ENCODE peak calls at places on chromosomes 5 and 9, in six cellular contexts. S, Q, P, N, A and E are unnamed samples.

GRCh38 chr9:26296910-26297309 is 595.7 kb downstream of the CAAP1 start:
- DNase-seq in S (peak), Q (peak), P (no peak), N (no peak), A (peak), E (no peak)

GRCh38 chr5:96079075-96079474 is 117.4 kb upstream of the ELL2 start:
- DNase-seq in S (peak), Q (peak), P (no peak), N (no peak), A (peak), E (no peak)

GRCh38 chr5:179221196-179221876 is 123.9 kb downstream of the ADAMTS2 start:
- DNase-seq in S (no peak), Q (no peak), P (no peak), N (no peak), A (no peak), E (no peak)

GRCh38 chr9:78669591-78669990 is 372.7 kb downstream of the PSAT1 start:
- DNase-seq in S (no peak), Q (no peak), P (no peak), N (no peak), A (no peak), E (no peak)

GRCh38 chr9:81389569-81389993 is 299.8 kb downstream of the TLE1 start:
- DNase-seq in S (peak), Q (peak), P (no peak), N (peak), A (peak), E (no peak)

GRCh38 chr9:102047549-102047948 is 309.1 kb upstream of the GRIN3A start:
- DNase-seq in S (no peak), Q (no peak), P (no peak), N (no peak), A (no peak), E (no peak)

GRCh38 chr9:135468866-135469521 is 10.6 kb upstream of the PPP1R26 start:
- DNase-seq in S (peak), Q (peak), P (peak), N (no peak), A (peak), E (no peak)

GRCh38 chr5:1808466-1808865 is 7.3 kb downstream of the NDUFS6 start:
- DNase-seq in S (peak), Q (peak), P (no peak), N (no peak), A (peak), E (no peak)

GRCh38 chr5:143641549-143641955 is 170.4 kb upstream of the HMHB1 start:
- DNase-seq in S (no peak), Q (no peak), P (peak), N (no peak), A (peak), E (no peak)

GRCh38 chr5:125140220-125140619 is 393.8 kb upstream of the ZNF608 start:
- DNase-seq in S (no peak), Q (no peak), P (no peak), N (no peak), A (peak), E (no peak)

GRCh38 chr5:8577792-8578191 is 708.8 kb downstream of the MTRR start:
- DNase-seq in S (peak), Q (peak), P (peak), N (no peak), A (peak), E (no peak)

GRCh38 chr5:2732850-2733249 is 18.6 kb downstream of the IRX2 start:
- DNase-seq in S (no peak), Q (no peak), P (no peak), N (no peak), A (no peak), E (no peak)

GRCh38 chr9:133609311-133610098 is at the start of gene FAM163B:
- DNase-seq in S (peak), Q (peak), P (no peak), N (no peak), A (peak), E (no peak)

DNA sequence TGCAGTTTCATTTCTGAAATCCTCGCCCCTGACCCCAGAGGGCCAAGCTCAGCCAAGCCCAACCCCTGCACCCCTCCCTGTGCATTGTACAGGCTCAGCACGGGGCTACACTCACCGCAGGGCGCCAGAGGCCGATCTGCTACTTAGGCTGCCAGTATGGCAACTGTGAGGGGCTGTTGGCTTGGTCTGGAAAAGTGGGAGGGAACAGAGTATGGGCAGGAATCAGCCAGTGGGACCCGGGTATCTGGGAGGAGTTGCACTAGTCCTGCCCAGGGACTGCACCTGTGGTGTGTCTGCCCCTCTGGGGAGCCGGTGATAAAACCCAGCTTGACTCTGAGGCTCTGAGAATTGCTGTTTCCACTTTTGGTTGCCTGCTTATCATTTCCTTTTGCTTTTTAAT is 167.4 kb upstream of the KIF2A start:
- DNase-seq in S (no peak), Q (no peak), P (no peak), N (no peak), A (no peak), E (no peak)
- H3K4me3 ChIP-seq in S (no peak), Q (no peak), P (no peak), N (no peak), A (no peak), E (no peak)

GRCh38 chr9:5437254-5438216 is at the start of gene PLGRKT:
- DNase-seq in S (peak), Q (peak), P (peak), N (peak), A (peak), E (peak)

GRCh38 chr9:5440426-5440825 is 2.7 kb upstream of the PLGRKT start:
- DNase-seq in S (no peak), Q (no peak), P (no peak), N (no peak), A (no peak), E (no peak)

GRCh38 chr9:5435912-5436311 is 1.8 kb downstream of the PLGRKT start:
- DNase-seq in S (no peak), Q (no peak), P (no peak), N (no peak), A (no peak), E (no peak)

GRCh38 chr9:5438301-5439162 is 807 bp upstream of the PLGRKT start:
- DNase-seq in S (peak), Q (peak), P (peak), N (no peak), A (peak), E (no peak)

DNA sequence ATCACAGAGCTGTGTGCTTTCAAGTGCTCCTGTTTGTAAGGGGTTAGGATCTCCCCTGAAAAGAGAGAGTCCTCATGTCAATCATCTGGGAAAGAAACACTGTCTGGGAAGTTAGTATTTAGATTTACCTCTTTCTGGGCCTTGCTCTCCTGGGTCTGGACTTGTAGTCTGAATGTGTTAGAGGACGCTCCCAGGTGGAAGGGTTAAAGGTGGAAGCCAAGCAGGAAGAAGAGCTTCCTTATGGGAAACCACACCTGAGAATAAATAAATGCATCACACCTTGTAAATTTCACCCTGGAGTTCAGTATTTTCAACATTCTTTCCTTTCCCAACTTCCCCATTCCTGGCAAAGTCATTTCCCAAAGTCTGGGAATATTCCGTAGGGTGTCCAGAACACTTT is 1.3 kb downstream of the PLGRKT start:
- DNase-seq in S (no peak), Q (no peak), P (no peak), N (no peak), A (no peak), E (no peak)
- H3K4me3 ChIP-seq in S (peak), Q (no peak), P (peak), N (no peak), A (no peak), E (no peak)

GRCh38 chr9:99184427-99185327 is 37.1 kb downstream of the ALG2 start:
- DNase-seq in S (peak), Q (peak), P (peak), N (peak), A (peak), E (peak)
- H3K4me3 ChIP-seq in S (no peak), Q (peak), P (no peak), N (peak), A (peak), E (no peak)

DNA sequence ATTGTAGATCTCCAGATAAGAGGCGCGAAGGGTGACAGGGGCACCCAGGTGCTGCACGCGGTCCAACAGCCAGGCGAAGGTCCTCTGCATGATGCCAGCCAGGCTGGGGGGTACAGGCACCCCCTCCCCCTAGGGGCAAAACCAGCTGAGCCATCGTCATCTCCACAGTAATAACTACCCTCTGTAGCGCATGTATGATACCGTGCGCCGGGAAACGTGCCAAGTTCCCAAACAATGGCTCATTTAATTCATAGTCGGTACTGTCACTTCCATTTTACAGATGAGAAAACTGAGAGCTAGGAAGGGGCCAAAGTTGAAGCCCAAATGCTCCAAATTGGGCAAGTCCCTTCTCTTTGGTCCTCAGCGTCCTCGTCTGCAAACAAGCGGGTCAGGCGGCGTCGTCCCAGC is 1.5 kb downstream of the KIF12 start:
- DNase-seq in S (peak), Q (peak), P (no peak), N (no peak), A (no peak), E (no peak)
- H3K4me3 ChIP-seq in S (peak), Q (peak), P (no peak), N (peak), A (no peak), E (peak)

DNA sequence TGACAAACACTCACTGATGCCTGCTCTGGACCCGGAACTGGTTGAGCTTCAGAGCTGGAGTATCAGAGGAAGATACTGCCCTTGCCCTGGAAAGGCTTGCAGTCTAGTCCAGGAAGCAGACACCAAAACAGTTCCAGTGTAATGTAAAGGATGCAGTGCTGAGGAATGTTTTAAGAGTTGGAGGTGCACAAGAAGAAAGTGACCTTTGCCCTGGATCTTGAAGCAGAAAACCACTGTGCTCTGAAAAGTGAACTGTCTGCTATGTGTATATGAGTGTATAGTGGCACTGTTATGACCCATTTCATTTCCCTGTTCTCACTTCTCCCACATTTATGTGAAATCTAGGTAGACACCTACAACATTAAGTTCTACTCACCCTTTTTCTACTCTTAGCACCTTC is 2.1 kb downstream of the ZNF346 start:
- DNase-seq in S (no peak), Q (no peak), P (peak), N (no peak), A (peak), E (no peak)
- H3K4me3 ChIP-seq in S (no peak), Q (no peak), P (no peak), N (no peak), A (no peak), E (no peak)

GRCh38 chr5:180647941-180648500 is 1.4 kb downstream of the FLT4 start:
- DNase-seq in S (no peak), Q (no peak), P (no peak), N (no peak), A (no peak), E (no peak)
- H3K4me3 ChIP-seq in S (no peak), Q (no peak), P (no peak), N (peak), A (no peak), E (no peak)

GRCh38 chr5:132421442-132421841 is 51.9 kb downstream of the SLC22A5 start:
- DNase-seq in S (no peak), Q (no peak), P (peak), N (no peak), A (no peak), E (no peak)
- H3K4me3 ChIP-seq in S (no peak), Q (no peak), P (peak), N (no peak), A (no peak), E (no peak)

DNA sequence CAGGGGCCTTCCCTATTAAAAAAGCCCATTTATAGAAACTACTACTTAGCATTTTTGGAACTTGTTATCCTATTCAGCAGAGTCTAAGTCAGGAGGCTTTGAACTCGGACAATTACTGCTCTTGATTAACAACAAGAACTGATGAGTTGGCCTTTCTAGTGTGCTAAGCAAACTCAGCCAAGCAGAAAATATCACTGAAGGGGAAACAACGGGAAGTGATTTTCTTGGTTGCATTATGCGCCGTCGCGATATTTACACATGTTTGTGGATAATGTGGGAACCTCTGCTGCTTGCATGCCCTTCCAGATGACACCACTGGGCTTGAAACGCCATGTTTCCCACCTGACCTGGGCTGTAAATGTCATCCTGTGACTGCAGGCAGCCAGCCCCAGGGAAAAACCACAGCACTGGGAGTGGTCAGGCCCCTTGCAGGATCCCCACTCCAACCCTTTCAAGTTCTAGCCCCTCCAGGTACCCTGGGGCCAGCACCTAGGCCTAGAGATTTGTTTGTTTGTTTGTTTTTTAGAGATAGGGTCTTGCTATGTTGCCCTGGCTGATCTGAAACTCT is 205.4 kb downstream of the PAX5 start:
- DNase-seq in S (no peak), Q (no peak), P (no peak), N (no peak), A (no peak), E (no peak)
- H3K4me3 ChIP-seq in S (no peak), Q (no peak), P (no peak), N (no peak), A (no peak), E (no peak)

DNA sequence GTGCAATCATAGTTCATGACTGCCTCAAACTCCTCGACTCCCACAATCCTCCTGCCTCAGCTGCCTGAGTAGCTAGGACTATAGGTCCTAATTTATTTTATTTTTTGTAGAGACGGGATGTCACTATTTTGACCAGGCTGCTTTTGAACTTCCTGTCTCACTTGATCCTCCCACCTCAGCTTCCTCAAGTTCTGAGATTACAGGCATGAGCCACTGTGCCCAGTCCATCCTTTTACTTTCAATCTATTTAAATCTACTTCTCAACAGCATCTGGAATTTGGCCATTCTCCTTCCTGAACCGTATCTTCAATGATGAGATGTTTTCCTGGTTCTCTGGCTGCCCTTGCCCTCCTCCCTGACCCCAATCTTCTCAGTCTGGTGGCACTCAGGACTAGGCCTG is 12.2 kb upstream of the GRIN1 start:
- DNase-seq in S (no peak), Q (no peak), P (peak), N (no peak), A (no peak), E (peak)
- H3K4me3 ChIP-seq in S (no peak), Q (no peak), P (peak), N (peak), A (no peak), E (peak)